ENCODE peak calls at places on chromosomes 1 and 21, in six cellular contexts. K is neural progenitor cell; M is adrenal gland; B is activated CD8-positive, alpha-beta T cell treated with anti-CD3 and anti-CD28 coated beads for 36 hours; J is GM12865; Y is WTC11. W is an unnamed sample.

GRCh38 chr1:151542710-151543129 is 2.6 kb downstream of the TUFT1 start:
- DNase-seq in B (no peak), M (peak; percentile 60), Y (no peak), K (no peak), J (no peak), W (no peak)

GRCh38 chr1:180898441-180899219 is 14.1 kb upstream of the KIAA1614 start:
- DNase-seq in J (no peak), K (no peak), B (no peak), Y (no peak), M (no peak), W (no peak)

GRCh38 chr1:203556047-203556851 is 62.3 kb downstream of the OPTC start:
- DNase-seq in M (peak; percentile 35), Y (peak; percentile 47), J (no peak), B (no peak), K (peak; percentile 50), W (no peak)

GRCh38 chr1:201365251-201365650 is 12.2 kb downstream of the TNNT2 start:
- DNase-seq in Y (no peak), M (no peak), B (no peak), K (no peak), J (no peak), W (no peak)

GRCh38 chr1:151990856-151991198 is 2.8 kb downstream of the S100A10 start:
- DNase-seq in K (no peak), Y (no peak), J (no peak), B (no peak), M (peak; percentile 68), W (no peak)

GRCh38 chr1:39081266-39082139 is 55.4 kb downstream of the NDUFS5 start:
- DNase-seq in M (no peak), J (no peak), Y (peak; percentile 64), K (no peak), B (peak; percentile 28), W (peak; percentile 26)

GRCh38 chr1:42880384-42880783 is 34.0 kb downstream of the ZNF691 start:
- DNase-seq in Y (no peak), K (no peak), M (no peak), J (no peak), B (no peak), W (no peak)

GRCh38 chr21:37878946-37879660 is 37.2 kb downstream of the KCNJ6 start:
- DNase-seq in M (no peak), K (no peak), B (no peak), J (no peak), Y (no peak), W (no peak)

GRCh38 chr21:38377165-38378093 is 120.6 kb downstream of the KCNJ15 start:
- DNase-seq in J (no peak), K (no peak), Y (no peak), B (no peak), M (no peak), W (no peak)

GRCh38 chr1:63705058-63705457 is 68.8 kb upstream of the ROR1 start:
- DNase-seq in Y (no peak), J (no peak), B (no peak), K (no peak), M (no peak), W (no peak)

GRCh38 chr1:39672551-39672947 is 642 bp upstream of the NT5C1A start:
- DNase-seq in M (no peak), B (peak; percentile 53), Y (peak; percentile 68), J (peak; percentile 49), K (peak; percentile 63), W (peak; percentile 44)

DNA sequence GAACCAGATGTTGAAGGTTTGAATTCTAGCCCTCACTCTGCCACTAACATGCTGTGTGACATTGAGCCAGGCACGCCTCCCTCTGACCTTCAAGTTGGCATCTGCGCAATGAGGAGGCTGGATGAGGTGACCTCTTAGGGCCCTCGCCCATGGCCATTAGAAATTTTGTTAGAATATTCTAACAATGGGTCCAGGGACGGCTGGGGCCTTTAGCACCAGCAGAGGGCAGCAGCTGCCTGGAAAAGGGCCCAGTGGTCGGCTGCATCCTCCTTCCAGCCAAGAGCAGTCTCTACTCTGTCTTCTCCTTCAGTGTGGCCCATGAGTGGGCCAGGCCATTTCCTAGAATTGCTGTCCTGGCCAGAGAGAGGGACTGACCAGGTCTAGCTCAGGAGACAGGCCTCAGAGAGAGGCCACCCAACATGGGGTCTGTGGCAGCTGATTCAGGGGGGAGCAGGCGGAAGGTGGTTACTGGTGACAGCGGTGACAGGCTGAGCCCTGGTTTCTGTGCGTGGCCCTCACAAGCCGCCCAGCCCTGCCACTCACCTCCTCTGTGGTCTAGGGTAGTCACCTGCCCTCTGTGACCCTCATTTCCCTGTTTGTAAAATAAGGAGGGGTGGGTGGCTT is 101.3 kb upstream of the ACTL8 start:
- DNase-seq in M (peak; percentile 66), Y (peak; percentile 72), J (peak; percentile 29), K (peak; percentile 79), B (peak; percentile 50), W (peak; percentile 79)
- TF ChIP-seq CTCF in M (peak; percentile 67), Y (peak; percentile 61), J (peak; percentile 69), K (peak; percentile 87), B (peak; percentile 56), W (peak; percentile 58)

GRCh38 chr1:5950201-5950895 is 41.9 kb downstream of the NPHP4 start:
- DNase-seq in J (no peak), M (no peak), B (no peak), K (no peak), Y (no peak), W (no peak)

GRCh38 chr1:5948681-5949005 is 43.6 kb downstream of the NPHP4 start:
- DNase-seq in K (no peak), J (no peak), M (no peak), Y (no peak), B (no peak), W (no peak)

GRCh38 chr1:5947978-5948680 is 44.1 kb downstream of the NPHP4 start:
- DNase-seq in M (peak; percentile 2), J (no peak), K (no peak), Y (no peak), B (no peak), W (no peak)

GRCh38 chr1:5949761-5950100 is 42.5 kb downstream of the NPHP4 start:
- DNase-seq in J (no peak), Y (no peak), K (no peak), M (no peak), B (no peak), W (no peak)

GRCh38 chr1:5949074-5949760 is 43.0 kb downstream of the NPHP4 start:
- DNase-seq in Y (no peak), J (no peak), B (no peak), M (no peak), K (peak; percentile 16), W (no peak)
- TF ChIP-seq CTCF in Y (peak; percentile 21), J (no peak), B (no peak), M (no peak), K (peak; percentile 42), W (no peak)

GRCh38 chr1:111656093-111657017 is 36.8 kb downstream of the RAP1A start:
- DNase-seq in B (peak; percentile 27), M (peak; percentile 58), Y (no peak), J (peak; percentile 57), K (peak; percentile 11), W (peak; percentile 29)
- TF ChIP-seq CTCF in B (peak; percentile 56), M (peak; percentile 76), Y (no peak), J (peak; percentile 44), K (peak; percentile 42), W (peak; percentile 47)

GRCh38 chr1:88655685-88656299 is 28.3 kb upstream of the PKN2 start:
- DNase-seq in B (no peak), Y (no peak), M (no peak), K (peak; percentile 13), J (peak; percentile 38), W (no peak)
- TF ChIP-seq CTCF in B (peak; percentile 80), Y (peak; percentile 64), M (peak; percentile 46), K (peak; percentile 82), J (peak; percentile 37), W (peak; percentile 94)

DNA sequence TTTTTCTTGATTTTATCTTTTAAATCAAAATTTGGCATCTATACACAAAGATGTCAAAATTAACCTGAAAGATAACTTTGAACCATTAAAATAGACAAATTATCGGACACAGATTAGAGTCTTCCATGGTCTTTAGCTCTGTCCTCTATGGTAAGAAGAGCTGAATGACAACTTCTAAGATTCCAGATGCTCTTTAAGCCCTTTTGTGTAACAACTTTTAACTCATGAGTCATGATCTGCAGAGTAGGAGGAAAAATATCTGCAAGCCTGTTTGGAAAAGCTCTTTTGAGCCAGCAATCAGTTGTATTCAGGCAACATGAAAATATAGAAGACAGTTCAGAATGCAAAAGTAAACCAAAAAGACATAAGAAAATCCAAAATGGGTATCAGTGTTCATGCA is 37.8 kb downstream of the TTC13 start:
- DNase-seq in Y (no peak), J (no peak), M (no peak), B (no peak), K (no peak), W (no peak)
- TF ChIP-seq CTCF in Y (no peak), J (no peak), M (no peak), B (no peak), K (no peak), W (no peak)

DNA sequence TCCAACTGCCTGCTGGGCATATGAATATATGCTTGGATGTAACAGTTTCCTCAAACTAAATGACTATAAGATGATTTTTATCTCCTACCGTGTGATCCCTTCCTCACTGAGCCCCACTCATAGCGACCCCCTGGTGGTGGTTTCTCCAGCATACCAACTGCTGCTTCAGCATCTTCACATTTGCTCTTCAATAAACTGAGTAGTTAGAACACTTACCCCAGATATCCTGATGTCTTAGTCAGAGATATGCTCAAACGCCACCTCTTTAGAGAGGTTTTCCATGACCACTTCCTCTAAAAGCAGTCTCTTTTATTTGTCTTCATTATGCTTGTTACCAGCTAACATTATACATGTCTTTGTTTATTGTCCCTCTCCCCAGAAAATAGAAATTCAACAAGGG is 10.2 kb upstream of the HNRNPR start:
- DNase-seq in J (no peak), Y (no peak), K (no peak), M (no peak), B (peak; percentile 55), W (no peak)
- TF ChIP-seq CTCF in J (no peak), Y (no peak), K (no peak), M (no peak), B (no peak), W (no peak)

DNA sequence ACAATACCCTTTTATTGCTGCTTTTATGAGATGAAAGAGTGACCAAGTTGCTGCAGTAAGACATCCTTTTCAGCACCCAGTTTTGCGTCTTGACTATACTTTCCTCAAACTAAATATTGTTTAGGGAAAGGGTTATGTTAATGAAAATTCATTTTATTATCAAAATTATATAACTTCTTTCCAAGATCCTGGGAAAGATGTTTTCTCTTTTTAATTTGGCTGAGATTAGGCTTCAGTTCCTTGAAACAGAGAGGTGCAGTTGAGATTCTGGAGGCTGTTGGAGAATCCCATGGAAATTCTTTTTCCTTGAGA is 91.6 kb upstream of the KCNA3 start:
- DNase-seq in B (no peak), Y (no peak), M (no peak), J (no peak), K (no peak), W (no peak)
- TF ChIP-seq CTCF in B (peak; percentile 3), Y (no peak), M (no peak), J (no peak), K (no peak), W (peak; percentile 35)

DNA sequence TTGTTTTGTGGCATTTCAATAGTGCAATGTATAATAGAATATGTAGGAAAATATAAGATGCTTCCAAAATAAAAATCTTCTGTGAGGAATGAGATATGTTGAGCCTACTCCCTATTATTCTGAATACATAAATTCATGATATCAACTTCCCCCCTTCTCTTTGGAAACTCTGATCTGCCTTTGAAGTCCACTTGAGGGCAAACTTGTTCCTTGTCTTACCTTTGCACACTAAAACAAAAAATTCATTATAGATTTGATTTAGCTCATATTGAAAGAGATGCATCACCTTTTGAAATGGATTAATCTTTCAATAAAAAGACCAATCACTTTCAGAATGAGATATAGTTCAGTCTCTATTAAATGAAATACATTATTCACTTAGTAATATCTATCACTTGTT is 580.7 kb upstream of the ADGRL4 start:
- DNase-seq in J (no peak), B (no peak), K (no peak), Y (no peak), M (no peak), W (no peak)
- TF ChIP-seq CTCF in J (no peak), B (no peak), K (no peak), Y (no peak), M (no peak), W (no peak)